ENCODE peak calls at places on chromosomes 6 and 20, in five cellular contexts. K is brain microvascular endothelial cell, U is HL-60, J is HCT116, G is lung. A is an unnamed sample.

GRCh38 chr6:7196019-7196402 is 88.2 kb downstream of the RREB1 start:
- DNase-seq in K (no peak), U (no peak), J (no peak), G (no peak), A (no peak)

GRCh38 chr6:108766419-108766818 is 81.8 kb upstream of the ARMC2 start:
- DNase-seq in K (no peak), U (no peak), J (no peak), G (no peak), A (no peak)

GRCh38 chr20:25052255-25053206 is 5.4 kb downstream of the ACSS1 start:
- DNase-seq in K (no peak), U (no peak), J (no peak), G (no peak), A (no peak)

GRCh38 chr20:53126185-53126584 is 154.0 kb downstream of the TSHZ2 start:
- DNase-seq in K (no peak), U (no peak), J (no peak), G (no peak), A (no peak)

GRCh38 chr6:41682497-41682961 is 44.3 kb downstream of the MDFI start:
- DNase-seq in K (no peak), U (no peak), J (no peak), G (no peak), A (no peak)

GRCh38 chr20:9075264-9076095 is 6.6 kb downstream of the PLCB4 start:
- DNase-seq in K (no peak), U (no peak), J (no peak), G (no peak), A (no peak)

GRCh38 chr6:112882381-112882780 is 535.3 kb downstream of the RFPL4B start:
- DNase-seq in K (no peak), U (no peak), J (no peak), G (no peak), A (no peak)

GRCh38 chr6:140980265-140980887 is 1152.3 kb upstream of the GJE1 start:
- DNase-seq in K (peak), U (no peak), J (no peak), G (no peak), A (no peak)

GRCh38 chr6:54068694-54069093 is 42.5 kb upstream of the MLIP start:
- DNase-seq in K (no peak), U (no peak), J (no peak), G (no peak), A (no peak)

GRCh38 chr20:43831496-43832065 is 83.1 kb upstream of the TOX2 start:
- DNase-seq in K (no peak), U (no peak), J (no peak), G (no peak), A (no peak)

GRCh38 chr6:144053601-144054000 is 41.8 kb downstream of the SF3B5 start:
- DNase-seq in K (no peak), U (no peak), J (no peak), G (no peak), A (no peak)

GRCh38 chr20:41345729-41346067 is 5.1 kb downstream of the LPIN3 start:
- DNase-seq in K (no peak), U (no peak), J (no peak), G (no peak), A (no peak)

GRCh38 chr6:17817763-17818162 is 111.0 kb upstream of the NUP153 start:
- DNase-seq in K (no peak), U (no peak), J (no peak), G (no peak), A (no peak)

GRCh38 chr6:17813561-17813960 is 106.8 kb upstream of the NUP153 start:
- DNase-seq in K (no peak), U (no peak), J (no peak), G (no peak), A (no peak)

GRCh38 chr6:17820055-17820454 is 113.3 kb upstream of the NUP153 start:
- DNase-seq in K (no peak), U (peak), J (no peak), G (no peak), A (no peak)

GRCh38 chr6:17812311-17812710 is 105.6 kb upstream of the NUP153 start:
- DNase-seq in K (no peak), U (no peak), J (no peak), G (no peak), A (no peak)

DNA sequence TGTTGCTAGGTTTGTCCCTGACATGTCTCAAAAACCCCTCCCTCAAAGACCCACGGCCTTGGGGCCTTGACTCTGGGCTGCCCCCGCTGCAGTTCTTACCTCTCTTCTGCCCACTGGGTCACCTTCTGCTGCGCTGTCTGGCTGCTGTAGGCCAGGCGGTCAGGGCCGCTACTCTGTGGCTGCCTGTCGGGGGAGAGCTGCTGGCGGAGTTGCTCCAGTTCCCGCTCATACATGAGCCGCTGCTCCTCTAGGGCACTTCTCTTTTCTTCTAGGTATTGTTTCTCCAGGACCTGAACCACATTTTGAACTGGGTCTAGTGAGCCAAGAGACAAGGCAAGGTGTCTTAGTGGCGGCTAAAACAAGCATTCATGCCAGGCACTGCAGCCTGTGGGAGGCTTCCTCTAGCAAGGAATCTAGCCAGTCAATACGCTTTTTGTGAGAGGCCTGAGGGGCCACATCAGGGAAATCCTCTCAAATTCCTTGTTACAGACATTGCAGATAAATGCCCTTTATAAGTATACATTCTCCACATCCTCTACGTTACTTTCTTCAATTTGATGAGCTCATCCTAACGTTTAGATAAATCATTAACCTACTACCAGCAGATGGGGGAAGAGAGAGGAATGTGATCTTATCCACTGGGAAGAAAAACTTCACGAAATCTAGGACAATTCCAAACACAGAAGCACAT is 110.3 kb upstream of the NUP153 start:
- DNase-seq in K (no peak), U (peak), J (no peak), G (no peak), A (no peak)
- TF ChIP-seq CTCF in K (no peak), U (no peak), J (no peak), G (no peak), A (no peak)

GRCh38 chr6:107116328-107116892 is 1.1 kb upstream of the BEND3 start:
- DNase-seq in K (peak), U (peak), J (no peak), G (peak), A (no peak)
- H3K27ac ChIP-seq in K (no peak), U (peak), J (peak), G (no peak), A (peak)

GRCh38 chr6:134065706-134066105 is 13.3 kb upstream of the SLC2A12 start:
- DNase-seq in K (no peak), U (peak), J (peak), G (no peak), A (no peak)
- TF ChIP-seq CTCF in K (peak), U (no peak), J (peak), G (no peak), A (no peak)

DNA sequence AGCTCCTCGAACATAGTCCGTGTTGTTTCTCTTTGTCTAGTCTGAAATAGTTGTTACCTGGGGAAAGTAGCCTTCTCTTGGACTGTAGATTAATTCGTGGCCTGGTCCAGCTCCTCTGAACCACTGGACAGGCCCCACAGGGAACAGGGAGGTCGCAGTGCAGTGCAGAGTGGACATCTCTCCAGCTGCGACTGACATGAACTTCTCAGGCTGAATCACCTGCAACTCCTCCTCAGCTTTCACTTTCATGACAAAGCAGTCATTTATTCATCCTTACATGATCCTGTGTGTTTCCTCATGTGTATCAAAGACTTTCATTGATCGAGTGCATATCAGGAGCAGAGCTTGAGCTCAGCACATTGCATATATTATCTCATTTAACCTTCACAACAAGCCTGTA is 19.1 kb upstream of the SIRPG start:
- DNase-seq in K (no peak), U (no peak), J (no peak), G (no peak), A (no peak)
- H3K27ac ChIP-seq in K (no peak), U (no peak), J (no peak), G (no peak), A (no peak)

GRCh38 chr6:106182455-106182854 is 96.3 kb downstream of the PRDM1 start:
- DNase-seq in K (no peak), U (no peak), J (no peak), G (no peak), A (no peak)
- TF ChIP-seq CTCF in K (no peak), U (no peak), J (no peak), G (no peak), A (no peak)

DNA sequence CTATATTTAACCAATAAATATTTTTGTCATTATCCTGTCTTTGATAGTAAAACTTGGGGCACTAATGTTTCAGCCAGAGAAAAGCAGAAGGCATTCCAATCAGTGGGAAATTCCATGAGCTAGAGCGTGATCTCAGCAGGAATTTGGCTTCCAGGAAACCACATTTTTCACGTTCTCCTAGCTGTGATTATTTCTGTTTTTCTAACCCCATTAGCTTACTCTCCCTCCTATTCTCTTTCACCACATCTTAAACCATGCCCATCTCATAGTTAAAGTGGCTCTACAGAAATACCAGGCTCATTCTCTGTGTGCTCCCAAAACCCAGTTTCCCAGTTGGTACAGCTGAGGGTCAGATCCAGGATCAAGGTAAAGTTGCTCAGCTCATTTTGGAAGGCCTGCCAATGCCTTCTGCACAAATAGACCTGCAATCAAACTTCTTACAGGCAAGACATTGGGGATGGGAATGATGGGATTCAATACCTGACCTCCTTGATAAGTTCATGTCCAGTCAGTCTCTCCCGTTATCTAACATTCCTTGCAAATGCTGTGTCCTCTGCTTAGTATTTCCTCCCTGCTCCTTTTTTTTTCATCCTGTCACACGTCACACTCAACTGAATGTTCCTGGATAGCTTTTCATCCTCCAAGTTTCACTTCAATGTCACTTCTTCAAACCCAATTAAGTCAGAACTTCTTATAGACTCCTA is 33.1 kb upstream of the TMEM30A start:
- DNase-seq in K (peak), U (no peak), J (no peak), G (no peak), A (no peak)
- H3K27ac ChIP-seq in K (peak), U (no peak), J (no peak), G (no peak), A (no peak)